ENCODE peak calls at places on chromosomes 13 and 19, in ten cellular contexts. H is thyroid gland; L is DMS153; M is progenitor cell of endocrine pancreas; I is nephron progenitor cell; Y is osteoblast; F is cardiac muscle cell; O is non-pigmented ciliary epithelial cell; W is activated CD8-positive, alpha-beta T cell treated with anti-CD3 and anti-CD28 coated beads for 36 hours; Z is ELF-1. C is an unnamed sample.

GRCh38 chr13:54194233-54195024 is 1165.8 kb downstream of the OLFM4 start:
- DNase-seq in I (no peak), W (no peak), H (no peak), F (no peak), O (no peak), L (no peak), Y (no peak), Z (no peak), M (no peak), C (no peak)

GRCh38 chr19:46732966-46733692 is 12.7 kb upstream of the FKRP start:
- DNase-seq in O (no peak), Z (no peak), F (no peak), W (no peak), M (no peak), I (no peak), L (no peak), Y (peak), H (no peak), C (no peak)

GRCh38 chr13:107937841-107938240 is 277.5 kb downstream of the LIG4 start:
- DNase-seq in Y (no peak), M (no peak), W (no peak), L (no peak), H (no peak), O (no peak), F (no peak), Z (no peak), I (no peak), C (no peak)

GRCh38 chr19:5228932-5229777 is 111.5 kb downstream of the PTPRS start:
- DNase-seq in I (no peak), H (peak), O (no peak), M (no peak), Y (no peak), L (no peak), W (peak), F (peak), Z (peak), C (no peak)

GRCh38 chr13:113412440-113412839 is 40.8 kb downstream of the ADPRHL1 start:
- DNase-seq in I (no peak), L (no peak), O (no peak), F (no peak), Y (peak), M (no peak), Z (no peak), W (no peak), H (no peak), C (no peak)

GRCh38 chr19:36420961-36421748 is 2.7 kb upstream of the ZFP82 start:
- DNase-seq in F (peak), W (no peak), O (no peak), L (no peak), Z (peak), Y (peak), M (peak), H (peak), I (no peak), C (no peak)

GRCh38 chr19:56138069-56138468 is 3.0 kb upstream of the ZNF444 start:
- DNase-seq in Y (no peak), L (no peak), F (no peak), M (no peak), W (no peak), O (no peak), I (no peak), Z (no peak), H (no peak), C (no peak)

GRCh38 chr19:28155265-28155664 is 1057.7 kb downstream of the UQCRFS1 start:
- DNase-seq in O (no peak), H (no peak), W (no peak), F (no peak), M (no peak), I (no peak), L (no peak), Y (no peak), Z (no peak), C (no peak)

GRCh38 chr19:10271543-10272086 is 695 bp downstream of the ICAM1 start:
- DNase-seq in Z (no peak), M (no peak), F (peak), H (no peak), Y (peak), L (no peak), O (no peak), I (no peak), W (peak), C (no peak)

GRCh38 chr13:110102053-110102452 is 204.9 kb downstream of the COL4A1 start:
- DNase-seq in L (no peak), Y (no peak), H (no peak), O (no peak), F (no peak), Z (no peak), I (no peak), W (no peak), M (no peak), C (no peak)

GRCh38 chr19:751501-752341 is 809 bp downstream of the MISP start:
- DNase-seq in Z (no peak), F (peak), H (no peak), O (no peak), L (no peak), W (no peak), Y (peak), M (no peak), I (no peak), C (no peak)

GRCh38 chr19:55670280-55671053 is 4.6 kb upstream of the EPN1 start:
- DNase-seq in F (peak), L (no peak), H (no peak), O (no peak), I (no peak), Y (peak), W (no peak), Z (no peak), M (no peak), C (peak)

GRCh38 chr13:100454876-100455275 is 133.7 kb downstream of the GGACT start:
- DNase-seq in F (peak), Y (no peak), O (peak), W (peak), M (no peak), Z (peak), I (no peak), L (no peak), H (no peak), C (no peak)

GRCh38 chr19:45768644-45769053 is 403 bp downstream of the SIX5 start:
- DNase-seq in Y (peak), L (no peak), F (peak), W (peak), M (no peak), I (peak), H (peak), Z (no peak), O (no peak), C (no peak)

GRCh38 chr13:40087021-40088002 is 431.9 kb downstream of the COG6 start:
- DNase-seq in L (no peak), Z (peak), I (peak), M (no peak), Y (no peak), H (peak), F (no peak), O (no peak), W (no peak), C (no peak)